ENCODE peak calls at places on chromosomes 7 and 10, in four cellular contexts. One of them, this sample, is unnamed. For H3K4me1, the result is how much of the 10 kb centered on the place peaks cover.

GRCh38 chr7:934469-935320 is 19.8 kb downstream of the ADAP1 start:
- DNase-seq in body of pancreas: peak
- DNase-seq in hepatocyte: no peak
- DNase-seq in testis: no peak
- DNase-seq in this sample: no peak

GRCh38 chr7:37108615-37109014 is 340.0 kb downstream of the ELMO1 start:
- DNase-seq in hepatocyte: no peak
- DNase-seq in testis: no peak
- DNase-seq in body of pancreas: no peak
- DNase-seq in this sample: no peak

GRCh38 chr10:86070278-86070677 is 296.3 kb downstream of the GRID1 start:
- DNase-seq in body of pancreas: no peak
- DNase-seq in hepatocyte: no peak
- DNase-seq in testis: no peak
- DNase-seq in this sample: no peak

GRCh38 chr7:30201161-30201666 is 66.4 kb downstream of the MTURN start:
- DNase-seq in body of pancreas: no peak
- DNase-seq in testis: no peak
- DNase-seq in hepatocyte: no peak
- DNase-seq in this sample: no peak

GRCh38 chr10:31648966-31649365 is 279.7 kb downstream of the ARHGAP12 start:
- DNase-seq in hepatocyte: no peak
- DNase-seq in testis: no peak
- DNase-seq in body of pancreas: no peak
- DNase-seq in this sample: no peak

GRCh38 chr7:151131622-151132293 is 35.7 kb downstream of the GBX1 start:
- DNase-seq in body of pancreas: no peak
- DNase-seq in hepatocyte: no peak
- DNase-seq in testis: no peak
- DNase-seq in this sample: no peak

GRCh38 chr7:101953248-101953819 is 135.9 kb downstream of the CUX1 start:
- DNase-seq in hepatocyte: peak
- DNase-seq in body of pancreas: peak
- DNase-seq in testis: peak
- DNase-seq in this sample: no peak

GRCh38 chr10:106941297-106942034 is 223.0 kb downstream of the SORCS1 start:
- DNase-seq in hepatocyte: no peak
- DNase-seq in testis: peak
- DNase-seq in body of pancreas: peak
- DNase-seq in this sample: no peak

GRCh38 chr7:46630031-46630430 is 709.0 kb upstream of the IGFBP3 start:
- DNase-seq in body of pancreas: no peak
- DNase-seq in testis: no peak
- DNase-seq in hepatocyte: peak
- DNase-seq in this sample: no peak

GRCh38 chr7:100590077-100590737 is 4.1 kb downstream of the FBXO24 start:
- DNase-seq in hepatocyte: no peak
- DNase-seq in testis: no peak
- DNase-seq in body of pancreas: no peak
- DNase-seq in this sample: no peak

GRCh38 chr10:14584643-14585042 is 190.1 kb downstream of the FAM107B start:
- DNase-seq in body of pancreas: no peak
- DNase-seq in testis: peak
- DNase-seq in hepatocyte: no peak
- DNase-seq in this sample: no peak
- H3K4me1 ChIP-seq in body of pancreas: half or more
- H3K4me1 ChIP-seq in testis: under half
- H3K4me1 ChIP-seq in hepatocyte: under half
- H3K4me1 ChIP-seq in this sample: under half

GRCh38 chr7:98496618-98497017 is 95.7 kb upstream of the BAIAP2L1 start:
- DNase-seq in hepatocyte: no peak
- DNase-seq in body of pancreas: no peak
- DNase-seq in testis: no peak
- DNase-seq in this sample: no peak

GRCh38 chr7:98493379-98493778 is 92.5 kb upstream of the BAIAP2L1 start:
- DNase-seq in testis: no peak
- DNase-seq in hepatocyte: no peak
- DNase-seq in body of pancreas: no peak
- DNase-seq in this sample: no peak

GRCh38 chr7:98495523-98495922 is 94.6 kb upstream of the BAIAP2L1 start:
- DNase-seq in hepatocyte: no peak
- DNase-seq in testis: no peak
- DNase-seq in body of pancreas: no peak
- DNase-seq in this sample: no peak
- H3K4me1 ChIP-seq in hepatocyte: under half
- H3K4me1 ChIP-seq in testis: under half
- H3K4me1 ChIP-seq in body of pancreas: under half
- H3K4me1 ChIP-seq in this sample: under half

DNA sequence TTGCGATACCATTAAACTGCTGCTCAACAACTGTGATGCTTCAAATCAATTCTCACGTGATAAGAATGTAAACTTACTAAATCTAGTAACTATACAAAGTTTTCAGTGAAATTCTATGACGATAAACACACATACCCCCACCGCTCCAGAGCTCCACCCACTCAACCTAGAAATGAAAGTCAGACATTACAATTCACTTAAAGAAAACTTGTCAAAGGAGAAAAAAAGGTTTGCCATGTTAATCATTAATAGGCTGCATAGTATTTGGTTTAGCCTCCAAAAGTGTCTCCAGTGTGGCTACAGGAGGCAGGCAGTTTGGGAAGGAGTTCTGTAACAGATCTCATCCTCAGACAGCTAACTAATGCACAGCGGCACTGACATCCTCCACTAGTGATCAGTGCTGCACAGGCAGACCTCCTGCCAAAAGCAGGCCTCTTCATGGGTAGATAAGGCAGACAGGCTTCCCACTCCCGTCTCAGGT is 3.1 kb downstream of the HERPUD2 start:
- DNase-seq in body of pancreas: no peak
- DNase-seq in hepatocyte: peak
- DNase-seq in testis: peak
- DNase-seq in this sample: peak
- H3K4me1 ChIP-seq in body of pancreas: half or more
- H3K4me1 ChIP-seq in hepatocyte: under half
- H3K4me1 ChIP-seq in testis: under half
- H3K4me1 ChIP-seq in this sample: under half

DNA sequence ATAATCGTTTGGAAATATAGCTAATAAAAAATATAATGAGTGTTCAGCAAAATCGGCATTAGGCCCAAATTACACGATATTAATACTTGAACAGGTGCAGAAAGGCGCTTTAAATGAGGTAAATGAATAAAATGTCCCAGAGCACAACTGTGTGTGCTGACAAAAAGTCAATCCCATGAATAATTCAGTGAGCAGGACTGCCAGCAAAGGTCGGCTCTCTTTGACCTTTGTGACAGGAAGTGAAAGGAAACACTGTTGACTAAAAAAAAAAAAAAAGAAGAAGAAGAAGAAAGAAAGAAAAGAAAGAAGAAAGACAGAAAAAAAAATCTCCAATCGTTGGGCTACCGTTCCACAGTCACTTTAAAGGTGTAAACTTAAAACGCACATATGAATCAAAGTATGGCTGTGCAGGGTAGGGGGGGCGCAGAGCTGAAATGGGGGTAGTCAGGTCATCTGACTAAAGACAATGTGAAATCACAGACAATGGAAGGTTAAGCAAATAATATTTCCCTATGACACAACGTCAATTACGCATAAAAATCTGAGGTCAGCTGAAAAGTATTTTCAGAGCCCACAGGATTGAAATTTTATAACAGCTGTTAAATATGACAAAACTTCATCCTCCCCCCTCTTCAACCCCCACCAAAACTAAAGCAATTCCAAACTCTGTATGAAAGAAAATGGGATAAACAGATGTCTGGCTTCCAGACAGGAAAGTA is 11.1 kb downstream of the EBF3 start:
- DNase-seq in testis: no peak
- DNase-seq in body of pancreas: no peak
- DNase-seq in hepatocyte: no peak
- DNase-seq in this sample: no peak
- H3K4me1 ChIP-seq in testis: under half
- H3K4me1 ChIP-seq in body of pancreas: under half
- H3K4me1 ChIP-seq in hepatocyte: under half
- H3K4me1 ChIP-seq in this sample: under half

This sample was measured in small intestine.